ENCODE peak calls at places on chromosomes 11 and 22, in five cellular contexts. One of them, this sample, is unnamed.
A peak's percentile ranks its signal among the peaks of the same experiment; 100 is the strongest.

GRCh38 chr11:108871152-108871551 is 206.3 kb downstream of the DDX10 start:
- DNase-seq in NCI-H524: peak; percentile 40
- DNase-seq in NCI-H1092: peak; percentile 30
- DNase-seq in amygdala: no peak
- DNase-seq in HEK293T: no peak
- DNase-seq in this sample: peak; percentile 75

GRCh38 chr22:48369789-48370507 is 1457.7 kb downstream of the BRD1 start:
- DNase-seq in NCI-H524: no peak
- DNase-seq in NCI-H1092: no peak
- DNase-seq in amygdala: no peak
- DNase-seq in HEK293T: no peak
- DNase-seq in this sample: no peak

GRCh38 chr11:70759846-70760245 is 361.5 kb downstream of the CTTN start:
- DNase-seq in NCI-H524: no peak
- DNase-seq in NCI-H1092: no peak
- DNase-seq in amygdala: no peak
- DNase-seq in HEK293T: no peak
- DNase-seq in this sample: no peak

GRCh38 chr11:112564228-112564955 is 303.7 kb upstream of the PLET1 start:
- DNase-seq in NCI-H524: no peak
- DNase-seq in NCI-H1092: no peak
- DNase-seq in amygdala: no peak
- DNase-seq in HEK293T: no peak
- DNase-seq in this sample: peak; percentile 58

GRCh38 chr22:30432096-30432495 is 6.5 kb downstream of the MTFP1 start:
- DNase-seq in NCI-H524: no peak
- DNase-seq in NCI-H1092: no peak
- DNase-seq in amygdala: no peak
- DNase-seq in HEK293T: no peak
- DNase-seq in this sample: no peak

GRCh38 chr22:50177537-50178470 is 7.3 kb downstream of the PANX2 start:
- DNase-seq in NCI-H524: no peak
- DNase-seq in NCI-H1092: no peak
- DNase-seq in amygdala: no peak
- DNase-seq in HEK293T: no peak
- DNase-seq in this sample: no peak

GRCh38 chr11:63556404-63556803 is 6.8 kb downstream of the PLAAT2 start:
- DNase-seq in NCI-H524: no peak
- DNase-seq in NCI-H1092: no peak
- DNase-seq in amygdala: no peak
- DNase-seq in HEK293T: no peak
- DNase-seq in this sample: no peak

GRCh38 chr22:20436309-20437252 is 1.0 kb downstream of the SCARF2 start:
- DNase-seq in NCI-H524: peak; percentile 45
- DNase-seq in NCI-H1092: no peak
- DNase-seq in amygdala: no peak
- DNase-seq in HEK293T: peak; percentile 55
- DNase-seq in this sample: peak; percentile 8

GRCh38 chr11:78109011-78109685 is 29.5 kb upstream of the NDUFC2 start:
- DNase-seq in NCI-H524: peak; percentile 98
- DNase-seq in NCI-H1092: no peak
- DNase-seq in amygdala: no peak
- DNase-seq in HEK293T: no peak
- DNase-seq in this sample: no peak

GRCh38 chr11:43924112-43924855 is 18.2 kb upstream of the C11orf96 start:
- DNase-seq in NCI-H524: no peak
- DNase-seq in NCI-H1092: no peak
- DNase-seq in amygdala: no peak
- DNase-seq in HEK293T: no peak
- DNase-seq in this sample: no peak

GRCh38 chr11:75603791-75604736 is 42.0 kb downstream of the SERPINH1 start:
- DNase-seq in NCI-H524: no peak
- DNase-seq in NCI-H1092: no peak
- DNase-seq in amygdala: no peak
- DNase-seq in HEK293T: no peak
- DNase-seq in this sample: peak; percentile 88

GRCh38 chr11:59866397-59866796 is at the start of gene TCN1:
- DNase-seq in NCI-H524: no peak
- DNase-seq in NCI-H1092: no peak
- DNase-seq in amygdala: no peak
- DNase-seq in HEK293T: no peak
- DNase-seq in this sample: peak; percentile 1

GRCh38 chr11:132649277-132649676 is 883.0 kb downstream of the OPCML start:
- DNase-seq in NCI-H524: no peak
- DNase-seq in NCI-H1092: no peak
- DNase-seq in amygdala: no peak
- DNase-seq in HEK293T: no peak
- DNase-seq in this sample: no peak

GRCh38 chr11:132357811-132358572 is 987.6 kb downstream of the NTM start:
- DNase-seq in NCI-H524: no peak
- DNase-seq in NCI-H1092: no peak
- DNase-seq in amygdala: no peak
- DNase-seq in HEK293T: no peak
- DNase-seq in this sample: no peak

GRCh38 chr11:36449566-36450390 is 60.3 kb downstream of the TRAF6 start:
- DNase-seq in NCI-H524: no peak
- DNase-seq in NCI-H1092: no peak
- DNase-seq in amygdala: no peak
- DNase-seq in HEK293T: no peak
- DNase-seq in this sample: no peak

GRCh38 chr11:1571760-1572199 is 291 bp downstream of the DUSP8 start:
- DNase-seq in NCI-H524: no peak
- DNase-seq in NCI-H1092: no peak
- DNase-seq in amygdala: no peak
- DNase-seq in HEK293T: no peak
- DNase-seq in this sample: no peak

GRCh38 chr11:112392860-112393259 is 132.2 kb upstream of the PLET1 start:
- DNase-seq in NCI-H524: no peak
- DNase-seq in NCI-H1092: peak; percentile 91
- DNase-seq in amygdala: no peak
- DNase-seq in HEK293T: no peak
- DNase-seq in this sample: no peak

GRCh38 chr11:44863231-44863630 is 87.5 kb downstream of the TP53I11 start:
- DNase-seq in NCI-H524: peak; percentile 57
- DNase-seq in NCI-H1092: no peak
- DNase-seq in amygdala: no peak
- DNase-seq in HEK293T: no peak
- DNase-seq in this sample: no peak

GRCh38 chr11:44316388-44317240 is 6.7 kb upstream of the ALX4 start:
- DNase-seq in NCI-H524: peak; percentile 47
- DNase-seq in NCI-H1092: peak; percentile 84
- DNase-seq in amygdala: no peak
- DNase-seq in HEK293T: no peak
- DNase-seq in this sample: no peak

GRCh38 chr22:35330258-35330861 is 30.7 kb downstream of the TOM1 start:
- DNase-seq in NCI-H524: no peak
- DNase-seq in NCI-H1092: no peak
- DNase-seq in amygdala: no peak
- DNase-seq in HEK293T: no peak
- DNase-seq in this sample: peak; percentile 77

GRCh38 chr11:94553938-94554337 is 10.2 kb downstream of the FUT4 start:
- DNase-seq in NCI-H524: peak; percentile 98
- DNase-seq in NCI-H1092: peak; percentile 15
- DNase-seq in amygdala: no peak
- DNase-seq in HEK293T: no peak
- DNase-seq in this sample: peak; percentile 63

GRCh38 chr22:34722901-34723300 is 343.1 kb upstream of the ISX start:
- DNase-seq in NCI-H524: no peak
- DNase-seq in NCI-H1092: no peak
- DNase-seq in amygdala: no peak
- DNase-seq in HEK293T: no peak
- DNase-seq in this sample: no peak

GRCh38 chr11:94791216-94791889 is 23.2 kb downstream of the AMOTL1 start:
- DNase-seq in NCI-H524: no peak
- DNase-seq in NCI-H1092: no peak
- DNase-seq in amygdala: no peak
- DNase-seq in HEK293T: no peak
- DNase-seq in this sample: no peak

GRCh38 chr11:119371778-119372182 is 9.7 kb downstream of the USP2 start:
- DNase-seq in NCI-H524: peak; percentile 88
- DNase-seq in NCI-H1092: peak; percentile 43
- DNase-seq in amygdala: no peak
- DNase-seq in HEK293T: no peak
- DNase-seq in this sample: no peak

GRCh38 chr11:2944953-2945756 is 15.9 kb upstream of the PHLDA2 start:
- DNase-seq in NCI-H524: no peak
- DNase-seq in NCI-H1092: no peak
- DNase-seq in amygdala: peak; percentile 84
- DNase-seq in HEK293T: no peak
- DNase-seq in this sample: peak; percentile 73

GRCh38 chr22:45290410-45290936 is 5.7 kb downstream of the UPK3A start:
- DNase-seq in NCI-H524: peak; percentile 91
- DNase-seq in NCI-H1092: no peak
- DNase-seq in amygdala: no peak
- DNase-seq in HEK293T: no peak
- DNase-seq in this sample: peak; percentile 44

GRCh38 chr22:37056246-37056645 is 4.7 kb downstream of the KCTD17 start:
- DNase-seq in NCI-H524: no peak
- DNase-seq in NCI-H1092: no peak
- DNase-seq in amygdala: no peak
- DNase-seq in HEK293T: no peak
- DNase-seq in this sample: no peak

GRCh38 chr11:69563306-69563705 is 77.7 kb upstream of the CCND1 start:
- DNase-seq in NCI-H524: no peak
- DNase-seq in NCI-H1092: no peak
- DNase-seq in amygdala: no peak
- DNase-seq in HEK293T: no peak
- DNase-seq in this sample: no peak

GRCh38 chr22:48494968-48495750 is 1332.5 kb downstream of the BRD1 start:
- DNase-seq in NCI-H524: no peak
- DNase-seq in NCI-H1092: no peak
- DNase-seq in amygdala: no peak
- DNase-seq in HEK293T: no peak
- DNase-seq in this sample: no peak

GRCh38 chr22:40498454-40499186 is 128.2 kb downstream of the SGSM3 start:
- DNase-seq in NCI-H524: no peak
- DNase-seq in NCI-H1092: no peak
- DNase-seq in amygdala: no peak
- DNase-seq in HEK293T: no peak
- DNase-seq in this sample: peak; percentile 94

GRCh38 chr11:520428-521178 is 13.6 kb upstream of the RNH1 start:
- DNase-seq in NCI-H524: no peak
- DNase-seq in NCI-H1092: no peak
- DNase-seq in amygdala: no peak
- DNase-seq in HEK293T: no peak
- DNase-seq in this sample: no peak

GRCh38 chr11:123429851-123430735 is at the start of gene GRAMD1B:
- DNase-seq in NCI-H524: peak; percentile 70
- DNase-seq in NCI-H1092: peak; percentile 46
- DNase-seq in amygdala: peak; percentile 13
- DNase-seq in HEK293T: peak; percentile 75
- DNase-seq in this sample: peak; percentile 39

This sample was measured in HCEC 1CT.